ENCODE peak calls at places on chromosome 4, in five cellular contexts. One of them, this sample, is unnamed.

GRCh38 chr4:133969202-133969873 is 232.3 kb downstream of the PABPC4L start:
- DNase-seq in body of pancreas: peak; percentile 14
- DNase-seq in right atrium auricular region: peak; percentile 67
- DNase-seq in pancreas: no peak
- DNase-seq in IMR-90: peak; percentile 20
- DNase-seq in this sample: no peak

GRCh38 chr4:153773236-153773690 is 13.4 kb upstream of the RNF175 start:
- DNase-seq in right atrium auricular region: no peak
- DNase-seq in body of pancreas: no peak
- DNase-seq in IMR-90: no peak
- DNase-seq in pancreas: no peak
- DNase-seq in this sample: no peak

GRCh38 chr4:163233321-163233720 is 66.6 kb upstream of the NAF1 start:
- DNase-seq in pancreas: no peak
- DNase-seq in body of pancreas: no peak
- DNase-seq in right atrium auricular region: no peak
- DNase-seq in IMR-90: no peak
- DNase-seq in this sample: no peak

GRCh38 chr4:23135792-23136645 is 443.3 kb downstream of the GBA3 start:
- DNase-seq in IMR-90: peak; percentile 41
- DNase-seq in pancreas: no peak
- DNase-seq in right atrium auricular region: no peak
- DNase-seq in body of pancreas: no peak
- DNase-seq in this sample: no peak

GRCh38 chr4:173218411-173219125 is 50.0 kb downstream of the GALNT7 start:
- DNase-seq in pancreas: no peak
- DNase-seq in body of pancreas: no peak
- DNase-seq in IMR-90: peak; percentile 73
- DNase-seq in right atrium auricular region: no peak
- DNase-seq in this sample: no peak

GRCh38 chr4:9963328-9963727 is 58.0 kb downstream of the SLC2A9 start:
- DNase-seq in body of pancreas: no peak
- DNase-seq in right atrium auricular region: no peak
- DNase-seq in IMR-90: no peak
- DNase-seq in pancreas: no peak
- DNase-seq in this sample: no peak

GRCh38 chr4:33911951-33912350 is 2332.4 kb downstream of the ARAP2 start:
- DNase-seq in body of pancreas: no peak
- DNase-seq in IMR-90: no peak
- DNase-seq in pancreas: no peak
- DNase-seq in right atrium auricular region: no peak
- DNase-seq in this sample: no peak

GRCh38 chr4:28686618-28687017 is 1826.0 kb downstream of the STIM2 start:
- DNase-seq in pancreas: no peak
- DNase-seq in right atrium auricular region: no peak
- DNase-seq in body of pancreas: peak; percentile 15
- DNase-seq in IMR-90: peak; percentile 38
- DNase-seq in this sample: peak; percentile 14

GRCh38 chr4:152540293-152540674 is 4.4 kb upstream of the FBXW7 start:
- DNase-seq in body of pancreas: no peak
- DNase-seq in right atrium auricular region: no peak
- DNase-seq in pancreas: no peak
- DNase-seq in IMR-90: no peak
- DNase-seq in this sample: no peak

GRCh38 chr4:158948071-158948470 is 154.8 kb upstream of the RAPGEF2 start:
- DNase-seq in body of pancreas: no peak
- DNase-seq in IMR-90: no peak
- DNase-seq in right atrium auricular region: no peak
- DNase-seq in pancreas: no peak
- DNase-seq in this sample: no peak

GRCh38 chr4:165493359-165493758 is 114.6 kb downstream of the CPE start:
- DNase-seq in right atrium auricular region: peak; percentile 71
- DNase-seq in pancreas: peak; percentile 62
- DNase-seq in IMR-90: peak; percentile 38
- DNase-seq in body of pancreas: peak; percentile 71
- DNase-seq in this sample: peak; percentile 62

GRCh38 chr4:147096667-147097604 is 151.3 kb upstream of the TTC29 start:
- DNase-seq in right atrium auricular region: no peak
- DNase-seq in IMR-90: peak; percentile 69
- DNase-seq in pancreas: no peak
- DNase-seq in body of pancreas: no peak
- DNase-seq in this sample: no peak

GRCh38 chr4:8277356-8278008 is 7.9 kb downstream of the HTRA3 start:
- DNase-seq in right atrium auricular region: no peak
- DNase-seq in body of pancreas: no peak
- DNase-seq in pancreas: no peak
- DNase-seq in IMR-90: no peak
- DNase-seq in this sample: peak; percentile 12

GRCh38 chr4:8740666-8741395 is 130.8 kb downstream of the HMX1 start:
- DNase-seq in pancreas: no peak
- DNase-seq in right atrium auricular region: no peak
- DNase-seq in IMR-90: no peak
- DNase-seq in body of pancreas: no peak
- DNase-seq in this sample: no peak

GRCh38 chr4:22897520-22898108 is 204.9 kb downstream of the GBA3 start:
- DNase-seq in body of pancreas: peak; percentile 26
- DNase-seq in pancreas: no peak
- DNase-seq in IMR-90: peak; percentile 5
- DNase-seq in right atrium auricular region: no peak
- DNase-seq in this sample: no peak

GRCh38 chr4:18593297-18594002 is 571.9 kb upstream of the LCORL start:
- DNase-seq in IMR-90: peak; percentile 74
- DNase-seq in body of pancreas: peak; percentile 64
- DNase-seq in right atrium auricular region: peak; percentile 70
- DNase-seq in pancreas: peak; percentile 33
- DNase-seq in this sample: no peak
- TF ChIP-seq CTCF in IMR-90: peak; percentile 85
- TF ChIP-seq CTCF in body of pancreas: peak; percentile 80
- TF ChIP-seq CTCF in right atrium auricular region: peak; percentile 48
- TF ChIP-seq CTCF in pancreas: peak; percentile 80
- TF ChIP-seq CTCF in this sample: peak; percentile 87

GRCh38 chr4:183588691-183589090 is 70.3 kb downstream of the RWDD4 start:
- DNase-seq in body of pancreas: no peak
- DNase-seq in IMR-90: no peak
- DNase-seq in right atrium auricular region: no peak
- DNase-seq in pancreas: no peak
- DNase-seq in this sample: no peak
- H3K27ac ChIP-seq in body of pancreas: peak overlapping the region; percentile 1
- H3K27ac ChIP-seq in IMR-90: no peak overlapping the region
- H3K27ac ChIP-seq in right atrium auricular region: peak overlapping the region; percentile 32
- H3K27ac ChIP-seq in pancreas: peak overlapping the region; percentile 65
- H3K27ac ChIP-seq in this sample: peak overlapping the region; percentile 69

GRCh38 chr4:1833307-1834046 is 22.5 kb downstream of the LETM1 start:
- DNase-seq in right atrium auricular region: no peak
- DNase-seq in IMR-90: no peak
- DNase-seq in body of pancreas: no peak
- DNase-seq in pancreas: no peak
- DNase-seq in this sample: no peak
- H3K36me3 ChIP-seq in right atrium auricular region: peaks cover 79% of the 10 kb centered on the region
- H3K36me3 ChIP-seq in IMR-90: peaks cover 50% of the 10 kb centered on the region
- H3K36me3 ChIP-seq in body of pancreas: no peaks in the 10 kb centered on the region
- H3K36me3 ChIP-seq in pancreas: peaks cover 11% of the 10 kb centered on the region
- H3K36me3 ChIP-seq in this sample: peaks cover 81% of the 10 kb centered on the region

GRCh38 chr4:70927502-70928139 is 25.5 kb downstream of the MOB1B start:
- DNase-seq in pancreas: no peak
- DNase-seq in IMR-90: no peak
- DNase-seq in right atrium auricular region: no peak
- DNase-seq in body of pancreas: no peak
- DNase-seq in this sample: no peak
- TF ChIP-seq CTCF in pancreas: no peak
- TF ChIP-seq CTCF in IMR-90: no peak
- TF ChIP-seq CTCF in right atrium auricular region: no peak
- TF ChIP-seq CTCF in body of pancreas: no peak
- TF ChIP-seq CTCF in this sample: no peak

DNA sequence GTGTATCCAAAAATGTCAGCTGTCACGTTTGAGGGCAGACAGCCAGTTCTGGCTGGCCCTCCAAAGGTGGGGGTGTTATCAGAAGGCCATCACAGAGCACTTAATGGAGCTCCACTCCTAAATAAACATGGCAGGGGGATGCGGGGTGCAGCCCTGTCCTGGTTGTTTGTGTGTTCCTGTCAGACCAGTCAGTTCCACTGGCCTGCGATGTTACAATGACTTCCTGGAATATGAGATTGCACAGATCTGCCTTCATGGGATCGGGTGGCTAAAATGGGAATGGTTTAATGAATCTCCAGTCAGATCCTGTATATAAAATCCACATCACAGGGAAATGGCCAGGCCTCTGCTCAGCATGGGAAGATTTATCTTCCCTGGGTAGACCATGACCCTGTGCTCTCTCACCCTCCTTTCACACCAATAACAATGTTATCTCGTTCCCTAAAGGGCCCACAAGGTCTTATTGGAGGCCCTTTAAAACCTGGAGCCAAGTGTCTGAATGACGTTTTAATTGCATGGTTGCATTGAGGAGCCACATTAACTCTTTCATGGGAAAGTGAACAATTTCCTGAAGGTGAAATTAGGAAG is 307.4 kb downstream of the RAB28 start:
- DNase-seq in pancreas: no peak
- DNase-seq in body of pancreas: no peak
- DNase-seq in IMR-90: no peak
- DNase-seq in right atrium auricular region: no peak
- DNase-seq in this sample: no peak
- H3K27ac ChIP-seq in pancreas: no peak overlapping the region
- H3K27ac ChIP-seq in body of pancreas: no peak overlapping the region
- H3K27ac ChIP-seq in IMR-90: no peak overlapping the region
- H3K27ac ChIP-seq in right atrium auricular region: no peak overlapping the region
- H3K27ac ChIP-seq in this sample: no peak overlapping the region

GRCh38 chr4:151310124-151310728 is 15.2 kb downstream of the SH3D19 start:
- DNase-seq in pancreas: no peak
- DNase-seq in body of pancreas: no peak
- DNase-seq in right atrium auricular region: no peak
- DNase-seq in IMR-90: no peak
- DNase-seq in this sample: no peak

GRCh38 chr4:151316645-151317044 is 8.8 kb downstream of the SH3D19 start:
- DNase-seq in right atrium auricular region: no peak
- DNase-seq in IMR-90: no peak
- DNase-seq in body of pancreas: no peak
- DNase-seq in pancreas: no peak
- DNase-seq in this sample: no peak

GRCh38 chr4:151314509-151314908 is 10.9 kb downstream of the SH3D19 start:
- DNase-seq in body of pancreas: no peak
- DNase-seq in pancreas: no peak
- DNase-seq in IMR-90: no peak
- DNase-seq in right atrium auricular region: no peak
- DNase-seq in this sample: no peak

GRCh38 chr4:151315212-151315886 is 10.1 kb downstream of the SH3D19 start:
- DNase-seq in right atrium auricular region: no peak
- DNase-seq in pancreas: no peak
- DNase-seq in body of pancreas: no peak
- DNase-seq in IMR-90: no peak
- DNase-seq in this sample: no peak

GRCh38 chr4:151313306-151314028 is 11.9 kb downstream of the SH3D19 start:
- DNase-seq in pancreas: no peak
- DNase-seq in IMR-90: no peak
- DNase-seq in right atrium auricular region: no peak
- DNase-seq in body of pancreas: no peak
- DNase-seq in this sample: no peak
- H3K36me3 ChIP-seq in pancreas: no peaks in the 10 kb centered on the region
- H3K36me3 ChIP-seq in IMR-90: no peaks in the 10 kb centered on the region
- H3K36me3 ChIP-seq in right atrium auricular region: no peaks in the 10 kb centered on the region
- H3K36me3 ChIP-seq in body of pancreas: no peaks in the 10 kb centered on the region
- H3K36me3 ChIP-seq in this sample: peaks cover 4% of the 10 kb centered on the region

DNA sequence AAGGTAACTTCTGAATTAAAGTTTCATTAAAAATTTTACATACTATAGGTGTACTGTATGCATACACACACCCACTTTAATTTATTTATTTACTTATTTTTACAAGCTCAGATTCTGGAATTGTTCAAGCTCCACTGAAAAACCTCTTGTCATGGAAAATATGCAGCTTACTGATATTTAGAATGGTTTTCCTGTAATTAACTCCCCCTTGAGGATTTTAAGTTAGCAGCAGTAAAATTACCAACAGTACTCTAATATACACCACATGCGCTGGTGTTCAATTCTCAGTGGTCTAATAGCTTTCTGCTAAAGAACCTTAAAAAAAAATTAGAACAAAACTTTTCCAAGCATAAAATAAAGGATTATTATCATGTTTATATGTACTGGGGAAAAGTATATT is 12.0 kb downstream of the MAB21L2 start:
- DNase-seq in right atrium auricular region: no peak
- DNase-seq in pancreas: no peak
- DNase-seq in body of pancreas: no peak
- DNase-seq in IMR-90: peak; percentile 36
- DNase-seq in this sample: no peak
- TF ChIP-seq CTCF in right atrium auricular region: no peak
- TF ChIP-seq CTCF in pancreas: no peak
- TF ChIP-seq CTCF in body of pancreas: peak; percentile 7
- TF ChIP-seq CTCF in IMR-90: peak; percentile 31
- TF ChIP-seq CTCF in this sample: peak; percentile 30